ENCODE peak calls at places on chromosome 2, in seven cellular contexts. One of them, this sample, is unnamed.

GRCh38 chr2:140349695-140350094 is 1569.5 kb upstream of the NXPH2 start:
- DNase-seq in stimulated activated CD4-positive, alpha-beta T cell treated with anti-CD3 and anti-CD28 coated beads, Interleukin-12 subunit alpha, Interleukin-12 subunit beta, amount 100 ng/mL, for 48 hours: no peak
- DNase-seq in H7: no peak
- DNase-seq in erythroblast: no peak
- DNase-seq in T-helper 9 cell: no peak
- DNase-seq in activated naive CD4-positive, alpha-beta T cell treated with Interleukin-2 at 50 U/mL for 16 hours: no peak
- DNase-seq in uterus: no peak
- DNase-seq in this sample: no peak

GRCh38 chr2:101442667-101443061 is 32.2 kb downstream of the RFX8 start:
- DNase-seq in uterus: no peak
- DNase-seq in erythroblast: no peak
- DNase-seq in H7: peak
- DNase-seq in stimulated activated CD4-positive, alpha-beta T cell treated with anti-CD3 and anti-CD28 coated beads, Interleukin-12 subunit alpha, Interleukin-12 subunit beta, amount 100 ng/mL, for 48 hours: no peak
- DNase-seq in T-helper 9 cell: no peak
- DNase-seq in activated naive CD4-positive, alpha-beta T cell treated with Interleukin-2 at 50 U/mL for 16 hours: no peak
- DNase-seq in this sample: no peak

GRCh38 chr2:157315901-157316300 is 9.7 kb downstream of the ERMN start:
- DNase-seq in erythroblast: no peak
- DNase-seq in stimulated activated CD4-positive, alpha-beta T cell treated with anti-CD3 and anti-CD28 coated beads, Interleukin-12 subunit alpha, Interleukin-12 subunit beta, amount 100 ng/mL, for 48 hours: no peak
- DNase-seq in uterus: no peak
- DNase-seq in H7: peak
- DNase-seq in T-helper 9 cell: no peak
- DNase-seq in activated naive CD4-positive, alpha-beta T cell treated with Interleukin-2 at 50 U/mL for 16 hours: no peak
- DNase-seq in this sample: no peak

GRCh38 chr2:22481507-22482217 is 903.3 kb upstream of the KLHL29 start:
- DNase-seq in T-helper 9 cell: no peak
- DNase-seq in uterus: no peak
- DNase-seq in H7: no peak
- DNase-seq in erythroblast: no peak
- DNase-seq in activated naive CD4-positive, alpha-beta T cell treated with Interleukin-2 at 50 U/mL for 16 hours: no peak
- DNase-seq in stimulated activated CD4-positive, alpha-beta T cell treated with anti-CD3 and anti-CD28 coated beads, Interleukin-12 subunit alpha, Interleukin-12 subunit beta, amount 100 ng/mL, for 48 hours: no peak
- DNase-seq in this sample: no peak

GRCh38 chr2:23618696-23619530 is 233.9 kb downstream of the KLHL29 start:
- DNase-seq in stimulated activated CD4-positive, alpha-beta T cell treated with anti-CD3 and anti-CD28 coated beads, Interleukin-12 subunit alpha, Interleukin-12 subunit beta, amount 100 ng/mL, for 48 hours: no peak
- DNase-seq in uterus: no peak
- DNase-seq in H7: no peak
- DNase-seq in T-helper 9 cell: no peak
- DNase-seq in activated naive CD4-positive, alpha-beta T cell treated with Interleukin-2 at 50 U/mL for 16 hours: no peak
- DNase-seq in erythroblast: no peak
- DNase-seq in this sample: no peak

GRCh38 chr2:160614391-160614790 is 120.8 kb upstream of the RBMS1 start:
- DNase-seq in activated naive CD4-positive, alpha-beta T cell treated with Interleukin-2 at 50 U/mL for 16 hours: no peak
- DNase-seq in uterus: no peak
- DNase-seq in T-helper 9 cell: no peak
- DNase-seq in erythroblast: no peak
- DNase-seq in H7: no peak
- DNase-seq in stimulated activated CD4-positive, alpha-beta T cell treated with anti-CD3 and anti-CD28 coated beads, Interleukin-12 subunit alpha, Interleukin-12 subunit beta, amount 100 ng/mL, for 48 hours: no peak
- DNase-seq in this sample: no peak

GRCh38 chr2:605674-606608 is 71.3 kb downstream of the TMEM18 start:
- DNase-seq in stimulated activated CD4-positive, alpha-beta T cell treated with anti-CD3 and anti-CD28 coated beads, Interleukin-12 subunit alpha, Interleukin-12 subunit beta, amount 100 ng/mL, for 48 hours: no peak
- DNase-seq in erythroblast: no peak
- DNase-seq in uterus: no peak
- DNase-seq in H7: no peak
- DNase-seq in activated naive CD4-positive, alpha-beta T cell treated with Interleukin-2 at 50 U/mL for 16 hours: no peak
- DNase-seq in T-helper 9 cell: no peak
- DNase-seq in this sample: no peak

GRCh38 chr2:29262681-29263260 is 147.6 kb downstream of the CLIP4 start:
- DNase-seq in H7: no peak
- DNase-seq in activated naive CD4-positive, alpha-beta T cell treated with Interleukin-2 at 50 U/mL for 16 hours: no peak
- DNase-seq in T-helper 9 cell: no peak
- DNase-seq in uterus: no peak
- DNase-seq in stimulated activated CD4-positive, alpha-beta T cell treated with anti-CD3 and anti-CD28 coated beads, Interleukin-12 subunit alpha, Interleukin-12 subunit beta, amount 100 ng/mL, for 48 hours: no peak
- DNase-seq in erythroblast: no peak
- DNase-seq in this sample: no peak

GRCh38 chr2:193847140-193847539 is 1652.4 kb upstream of the TMEFF2 start:
- DNase-seq in activated naive CD4-positive, alpha-beta T cell treated with Interleukin-2 at 50 U/mL for 16 hours: no peak
- DNase-seq in T-helper 9 cell: no peak
- DNase-seq in uterus: no peak
- DNase-seq in stimulated activated CD4-positive, alpha-beta T cell treated with anti-CD3 and anti-CD28 coated beads, Interleukin-12 subunit alpha, Interleukin-12 subunit beta, amount 100 ng/mL, for 48 hours: no peak
- DNase-seq in erythroblast: no peak
- DNase-seq in H7: no peak
- DNase-seq in this sample: no peak

GRCh38 chr2:48306409-48307284 is 223.3 kb upstream of the STON1 start:
- DNase-seq in activated naive CD4-positive, alpha-beta T cell treated with Interleukin-2 at 50 U/mL for 16 hours: no peak
- DNase-seq in uterus: no peak
- DNase-seq in T-helper 9 cell: no peak
- DNase-seq in erythroblast: no peak
- DNase-seq in H7: no peak
- DNase-seq in stimulated activated CD4-positive, alpha-beta T cell treated with anti-CD3 and anti-CD28 coated beads, Interleukin-12 subunit alpha, Interleukin-12 subunit beta, amount 100 ng/mL, for 48 hours: no peak
- DNase-seq in this sample: no peak

GRCh38 chr2:176140520-176141317 is 10.6 kb upstream of the HOXD4 start:
- DNase-seq in stimulated activated CD4-positive, alpha-beta T cell treated with anti-CD3 and anti-CD28 coated beads, Interleukin-12 subunit alpha, Interleukin-12 subunit beta, amount 100 ng/mL, for 48 hours: peak
- DNase-seq in T-helper 9 cell: peak
- DNase-seq in H7: peak
- DNase-seq in erythroblast: peak
- DNase-seq in activated naive CD4-positive, alpha-beta T cell treated with Interleukin-2 at 50 U/mL for 16 hours: peak
- DNase-seq in uterus: peak
- DNase-seq in this sample: peak

GRCh38 chr2:166042768-166043390 is 84.9 kb downstream of the SCN1A start:
- DNase-seq in stimulated activated CD4-positive, alpha-beta T cell treated with anti-CD3 and anti-CD28 coated beads, Interleukin-12 subunit alpha, Interleukin-12 subunit beta, amount 100 ng/mL, for 48 hours: no peak
- DNase-seq in T-helper 9 cell: no peak
- DNase-seq in uterus: no peak
- DNase-seq in H7: no peak
- DNase-seq in erythroblast: peak
- DNase-seq in activated naive CD4-positive, alpha-beta T cell treated with Interleukin-2 at 50 U/mL for 16 hours: no peak
- DNase-seq in this sample: no peak

GRCh38 chr2:105879106-105879797 is 134.5 kb downstream of the NCK2 start:
- DNase-seq in erythroblast: no peak
- DNase-seq in stimulated activated CD4-positive, alpha-beta T cell treated with anti-CD3 and anti-CD28 coated beads, Interleukin-12 subunit alpha, Interleukin-12 subunit beta, amount 100 ng/mL, for 48 hours: no peak
- DNase-seq in uterus: no peak
- DNase-seq in T-helper 9 cell: no peak
- DNase-seq in H7: no peak
- DNase-seq in activated naive CD4-positive, alpha-beta T cell treated with Interleukin-2 at 50 U/mL for 16 hours: no peak
- DNase-seq in this sample: no peak

GRCh38 chr2:28603821-28604220 is 108.0 kb downstream of the PLB1 start:
- DNase-seq in stimulated activated CD4-positive, alpha-beta T cell treated with anti-CD3 and anti-CD28 coated beads, Interleukin-12 subunit alpha, Interleukin-12 subunit beta, amount 100 ng/mL, for 48 hours: no peak
- DNase-seq in T-helper 9 cell: no peak
- DNase-seq in erythroblast: no peak
- DNase-seq in uterus: no peak
- DNase-seq in H7: no peak
- DNase-seq in activated naive CD4-positive, alpha-beta T cell treated with Interleukin-2 at 50 U/mL for 16 hours: no peak
- DNase-seq in this sample: no peak

GRCh38 chr2:231348173-231348572 is 47.3 kb upstream of the B3GNT7 start:
- DNase-seq in uterus: no peak
- DNase-seq in activated naive CD4-positive, alpha-beta T cell treated with Interleukin-2 at 50 U/mL for 16 hours: no peak
- DNase-seq in T-helper 9 cell: no peak
- DNase-seq in stimulated activated CD4-positive, alpha-beta T cell treated with anti-CD3 and anti-CD28 coated beads, Interleukin-12 subunit alpha, Interleukin-12 subunit beta, amount 100 ng/mL, for 48 hours: no peak
- DNase-seq in H7: no peak
- DNase-seq in erythroblast: peak
- DNase-seq in this sample: peak

GRCh38 chr2:221235941-221236340 is 336.2 kb downstream of the EPHA4 start:
- DNase-seq in H7: no peak
- DNase-seq in stimulated activated CD4-positive, alpha-beta T cell treated with anti-CD3 and anti-CD28 coated beads, Interleukin-12 subunit alpha, Interleukin-12 subunit beta, amount 100 ng/mL, for 48 hours: no peak
- DNase-seq in uterus: no peak
- DNase-seq in activated naive CD4-positive, alpha-beta T cell treated with Interleukin-2 at 50 U/mL for 16 hours: no peak
- DNase-seq in erythroblast: no peak
- DNase-seq in T-helper 9 cell: no peak
- DNase-seq in this sample: no peak

GRCh38 chr2:96536445-96537065 is at the start of gene ARID5A:
- DNase-seq in T-helper 9 cell: peak
- DNase-seq in H7: peak
- DNase-seq in uterus: peak
- DNase-seq in stimulated activated CD4-positive, alpha-beta T cell treated with anti-CD3 and anti-CD28 coated beads, Interleukin-12 subunit alpha, Interleukin-12 subunit beta, amount 100 ng/mL, for 48 hours: peak
- DNase-seq in erythroblast: peak
- DNase-seq in activated naive CD4-positive, alpha-beta T cell treated with Interleukin-2 at 50 U/mL for 16 hours: peak
- DNase-seq in this sample: peak

GRCh38 chr2:172698041-172698863 is 37.4 kb upstream of the RAPGEF4 start:
- DNase-seq in erythroblast: peak
- DNase-seq in activated naive CD4-positive, alpha-beta T cell treated with Interleukin-2 at 50 U/mL for 16 hours: peak
- DNase-seq in T-helper 9 cell: no peak
- DNase-seq in stimulated activated CD4-positive, alpha-beta T cell treated with anti-CD3 and anti-CD28 coated beads, Interleukin-12 subunit alpha, Interleukin-12 subunit beta, amount 100 ng/mL, for 48 hours: peak
- DNase-seq in H7: no peak
- DNase-seq in uterus: no peak
- DNase-seq in this sample: no peak

GRCh38 chr2:205698556-205699282 is 16.4 kb downstream of the NRP2 start:
- DNase-seq in H7: no peak
- DNase-seq in T-helper 9 cell: no peak
- DNase-seq in erythroblast: no peak
- DNase-seq in uterus: no peak
- DNase-seq in stimulated activated CD4-positive, alpha-beta T cell treated with anti-CD3 and anti-CD28 coated beads, Interleukin-12 subunit alpha, Interleukin-12 subunit beta, amount 100 ng/mL, for 48 hours: no peak
- DNase-seq in activated naive CD4-positive, alpha-beta T cell treated with Interleukin-2 at 50 U/mL for 16 hours: no peak
- DNase-seq in this sample: no peak

GRCh38 chr2:216918088-216918680 is 58.3 kb upstream of the TNP1 start:
- DNase-seq in erythroblast: no peak
- DNase-seq in uterus: peak
- DNase-seq in H7: no peak
- DNase-seq in stimulated activated CD4-positive, alpha-beta T cell treated with anti-CD3 and anti-CD28 coated beads, Interleukin-12 subunit alpha, Interleukin-12 subunit beta, amount 100 ng/mL, for 48 hours: no peak
- DNase-seq in T-helper 9 cell: no peak
- DNase-seq in activated naive CD4-positive, alpha-beta T cell treated with Interleukin-2 at 50 U/mL for 16 hours: no peak
- DNase-seq in this sample: no peak

GRCh38 chr2:220276736-220277444 is 649.5 kb downstream of the SLC4A3 start:
- DNase-seq in uterus: no peak
- DNase-seq in T-helper 9 cell: no peak
- DNase-seq in erythroblast: no peak
- DNase-seq in stimulated activated CD4-positive, alpha-beta T cell treated with anti-CD3 and anti-CD28 coated beads, Interleukin-12 subunit alpha, Interleukin-12 subunit beta, amount 100 ng/mL, for 48 hours: no peak
- DNase-seq in H7: no peak
- DNase-seq in activated naive CD4-positive, alpha-beta T cell treated with Interleukin-2 at 50 U/mL for 16 hours: no peak
- DNase-seq in this sample: no peak

GRCh38 chr2:128727914-128728313 is 409.2 kb upstream of the HS6ST1 start:
- DNase-seq in T-helper 9 cell: no peak
- DNase-seq in stimulated activated CD4-positive, alpha-beta T cell treated with anti-CD3 and anti-CD28 coated beads, Interleukin-12 subunit alpha, Interleukin-12 subunit beta, amount 100 ng/mL, for 48 hours: no peak
- DNase-seq in activated naive CD4-positive, alpha-beta T cell treated with Interleukin-2 at 50 U/mL for 16 hours: no peak
- DNase-seq in uterus: no peak
- DNase-seq in erythroblast: no peak
- DNase-seq in H7: no peak
- DNase-seq in this sample: no peak

GRCh38 chr2:9057939-9058761 is 54.7 kb upstream of the MBOAT2 start:
- DNase-seq in T-helper 9 cell: no peak
- DNase-seq in activated naive CD4-positive, alpha-beta T cell treated with Interleukin-2 at 50 U/mL for 16 hours: no peak
- DNase-seq in uterus: no peak
- DNase-seq in stimulated activated CD4-positive, alpha-beta T cell treated with anti-CD3 and anti-CD28 coated beads, Interleukin-12 subunit alpha, Interleukin-12 subunit beta, amount 100 ng/mL, for 48 hours: peak
- DNase-seq in erythroblast: peak
- DNase-seq in H7: no peak
- DNase-seq in this sample: no peak

GRCh38 chr2:180038997-180039396 is 31.9 kb upstream of the CWC22 start:
- DNase-seq in erythroblast: no peak
- DNase-seq in uterus: no peak
- DNase-seq in T-helper 9 cell: no peak
- DNase-seq in stimulated activated CD4-positive, alpha-beta T cell treated with anti-CD3 and anti-CD28 coated beads, Interleukin-12 subunit alpha, Interleukin-12 subunit beta, amount 100 ng/mL, for 48 hours: no peak
- DNase-seq in H7: no peak
- DNase-seq in activated naive CD4-positive, alpha-beta T cell treated with Interleukin-2 at 50 U/mL for 16 hours: no peak
- DNase-seq in this sample: no peak

GRCh38 chr2:1551905-1552304 is 138.6 kb downstream of the TPO start:
- DNase-seq in erythroblast: no peak
- DNase-seq in activated naive CD4-positive, alpha-beta T cell treated with Interleukin-2 at 50 U/mL for 16 hours: no peak
- DNase-seq in H7: no peak
- DNase-seq in stimulated activated CD4-positive, alpha-beta T cell treated with anti-CD3 and anti-CD28 coated beads, Interleukin-12 subunit alpha, Interleukin-12 subunit beta, amount 100 ng/mL, for 48 hours: no peak
- DNase-seq in uterus: no peak
- DNase-seq in T-helper 9 cell: no peak
- DNase-seq in this sample: no peak

GRCh38 chr2:235170536-235171510 is 219.0 kb downstream of the SH3BP4 start:
- DNase-seq in erythroblast: no peak
- DNase-seq in stimulated activated CD4-positive, alpha-beta T cell treated with anti-CD3 and anti-CD28 coated beads, Interleukin-12 subunit alpha, Interleukin-12 subunit beta, amount 100 ng/mL, for 48 hours: no peak
- DNase-seq in activated naive CD4-positive, alpha-beta T cell treated with Interleukin-2 at 50 U/mL for 16 hours: no peak
- DNase-seq in uterus: no peak
- DNase-seq in T-helper 9 cell: no peak
- DNase-seq in H7: peak
- DNase-seq in this sample: no peak

GRCh38 chr2:64277101-64277849 is 133.1 kb upstream of the PELI1 start:
- DNase-seq in activated naive CD4-positive, alpha-beta T cell treated with Interleukin-2 at 50 U/mL for 16 hours: no peak
- DNase-seq in H7: peak
- DNase-seq in stimulated activated CD4-positive, alpha-beta T cell treated with anti-CD3 and anti-CD28 coated beads, Interleukin-12 subunit alpha, Interleukin-12 subunit beta, amount 100 ng/mL, for 48 hours: no peak
- DNase-seq in uterus: no peak
- DNase-seq in erythroblast: peak
- DNase-seq in T-helper 9 cell: no peak
- DNase-seq in this sample: no peak

GRCh38 chr2:221389421-221389820 is 182.7 kb downstream of the EPHA4 start:
- DNase-seq in uterus: no peak
- DNase-seq in activated naive CD4-positive, alpha-beta T cell treated with Interleukin-2 at 50 U/mL for 16 hours: no peak
- DNase-seq in stimulated activated CD4-positive, alpha-beta T cell treated with anti-CD3 and anti-CD28 coated beads, Interleukin-12 subunit alpha, Interleukin-12 subunit beta, amount 100 ng/mL, for 48 hours: no peak
- DNase-seq in erythroblast: no peak
- DNase-seq in H7: no peak
- DNase-seq in T-helper 9 cell: no peak
- DNase-seq in this sample: no peak

GRCh38 chr2:102107741-102108070 is 34.8 kb upstream of the IL1R1 start:
- DNase-seq in erythroblast: no peak
- DNase-seq in activated naive CD4-positive, alpha-beta T cell treated with Interleukin-2 at 50 U/mL for 16 hours: no peak
- DNase-seq in uterus: no peak
- DNase-seq in H7: no peak
- DNase-seq in T-helper 9 cell: no peak
- DNase-seq in stimulated activated CD4-positive, alpha-beta T cell treated with anti-CD3 and anti-CD28 coated beads, Interleukin-12 subunit alpha, Interleukin-12 subunit beta, amount 100 ng/mL, for 48 hours: no peak
- DNase-seq in this sample: no peak

GRCh38 chr2:178069551-178069950 is 3.0 kb downstream of the PDE11A start:
- DNase-seq in activated naive CD4-positive, alpha-beta T cell treated with Interleukin-2 at 50 U/mL for 16 hours: no peak
- DNase-seq in uterus: no peak
- DNase-seq in erythroblast: peak
- DNase-seq in T-helper 9 cell: no peak
- DNase-seq in H7: no peak
- DNase-seq in stimulated activated CD4-positive, alpha-beta T cell treated with anti-CD3 and anti-CD28 coated beads, Interleukin-12 subunit alpha, Interleukin-12 subunit beta, amount 100 ng/mL, for 48 hours: no peak
- DNase-seq in this sample: no peak

GRCh38 chr2:29808321-29808720 is 113.1 kb downstream of the ALK start:
- DNase-seq in activated naive CD4-positive, alpha-beta T cell treated with Interleukin-2 at 50 U/mL for 16 hours: no peak
- DNase-seq in T-helper 9 cell: no peak
- DNase-seq in stimulated activated CD4-positive, alpha-beta T cell treated with anti-CD3 and anti-CD28 coated beads, Interleukin-12 subunit alpha, Interleukin-12 subunit beta, amount 100 ng/mL, for 48 hours: no peak
- DNase-seq in erythroblast: no peak
- DNase-seq in uterus: no peak
- DNase-seq in H7: no peak
- DNase-seq in this sample: no peak

This sample was measured in stomach.